ENCODE peak calls at places on chromosomes 6 and 20, in four cellular contexts. O, Q, D and M are unnamed samples.

GRCh38 chr6:56802570-56802969 is 152.3 kb upstream of the BEND6 start:
- DNase-seq in D (no peak), O (no peak), Q (peak), M (peak)

GRCh38 chr6:131858765-131859490 is 51.1 kb downstream of the ENPP1 start:
- DNase-seq in O (no peak), Q (peak), D (no peak), M (peak)

GRCh38 chr20:31815408-31816188 is 3.6 kb upstream of the MYLK2 start:
- DNase-seq in D (no peak), Q (no peak), O (no peak), M (peak)

GRCh38 chr6:47413752-47414516 is 63.7 kb upstream of the CD2AP start:
- DNase-seq in D (peak), O (peak), Q (peak), M (peak)

GRCh38 chr6:101761124-101761601 is 367.7 kb downstream of the GRIK2 start:
- DNase-seq in D (no peak), Q (peak), O (peak), M (peak)

GRCh38 chr6:157579467-157580031 is 198.6 kb downstream of the ZDHHC14 start:
- DNase-seq in O (no peak), Q (no peak), D (no peak), M (no peak)

GRCh38 chr6:100479180-100480035 is 14.7 kb upstream of the SIM1 start:
- DNase-seq in Q (no peak), O (peak), D (no peak), M (peak)

GRCh38 chr6:111267764-111268333 is 180.5 kb downstream of the SLC16A10 start:
- DNase-seq in O (no peak), Q (no peak), D (no peak), M (no peak)

GRCh38 chr6:77341058-77341986 is 122.0 kb downstream of the HTR1B start:
- DNase-seq in D (no peak), Q (no peak), O (no peak), M (peak)

GRCh38 chr6:136134751-136135150 is 115.4 kb downstream of the MTFR2 start:
- DNase-seq in D (no peak), O (no peak), Q (no peak), M (no peak)

GRCh38 chr6:130018292-130018829 is at the start of gene L3MBTL3:
- DNase-seq in D (peak), O (peak), Q (peak), M (peak)

GRCh38 chr6:155142902-155143609 is 120.8 kb upstream of the CLDN20 start:
- DNase-seq in D (no peak), Q (no peak), O (no peak), M (peak)

GRCh38 chr6:21840428-21840827 is 246.9 kb downstream of the SOX4 start:
- DNase-seq in O (no peak), D (no peak), Q (no peak), M (peak)

GRCh38 chr20:4717816-4718215 is 3.9 kb upstream of the PRND start:
- DNase-seq in D (no peak), Q (no peak), O (no peak), M (peak)

GRCh38 chr6:31791324-31792089 is 4.0 kb downstream of the VARS1 start:
- DNase-seq in O (no peak), D (peak), Q (no peak), M (peak)

GRCh38 chr6:148044261-148044731 is 298.3 kb upstream of the SASH1 start:
- DNase-seq in O (no peak), Q (peak), D (no peak), M (no peak)

GRCh38 chr6:106495014-106495413 is 134.3 kb downstream of the RTN4IP1 start:
- DNase-seq in D (no peak), Q (no peak), O (no peak), M (no peak)

GRCh38 chr6:130167655-130168054 is 55.1 kb downstream of the SAMD3 start:
- DNase-seq in D (no peak), Q (no peak), O (no peak), M (peak)

GRCh38 chr6:169999367-169999766 is 247.9 kb downstream of the ERMARD start:
- DNase-seq in O (no peak), D (no peak), Q (no peak), M (no peak)

GRCh38 chr20:49482621-49483017 is at the start of gene KCNB1:
- DNase-seq in D (no peak), O (no peak), Q (no peak), M (peak)

GRCh38 chr20:57769756-57770155 is 59.9 kb upstream of the PMEPA1 start:
- DNase-seq in D (no peak), O (no peak), Q (no peak), M (no peak)

GRCh38 chr6:39128832-39129231 is 13.8 kb upstream of the SAYSD1 start:
- DNase-seq in O (no peak), Q (no peak), D (no peak), M (peak)

GRCh38 chr6:40930555-40930954 is 108.5 kb downstream of the UNC5CL start:
- DNase-seq in D (no peak), Q (no peak), O (no peak), M (peak)

DNA sequence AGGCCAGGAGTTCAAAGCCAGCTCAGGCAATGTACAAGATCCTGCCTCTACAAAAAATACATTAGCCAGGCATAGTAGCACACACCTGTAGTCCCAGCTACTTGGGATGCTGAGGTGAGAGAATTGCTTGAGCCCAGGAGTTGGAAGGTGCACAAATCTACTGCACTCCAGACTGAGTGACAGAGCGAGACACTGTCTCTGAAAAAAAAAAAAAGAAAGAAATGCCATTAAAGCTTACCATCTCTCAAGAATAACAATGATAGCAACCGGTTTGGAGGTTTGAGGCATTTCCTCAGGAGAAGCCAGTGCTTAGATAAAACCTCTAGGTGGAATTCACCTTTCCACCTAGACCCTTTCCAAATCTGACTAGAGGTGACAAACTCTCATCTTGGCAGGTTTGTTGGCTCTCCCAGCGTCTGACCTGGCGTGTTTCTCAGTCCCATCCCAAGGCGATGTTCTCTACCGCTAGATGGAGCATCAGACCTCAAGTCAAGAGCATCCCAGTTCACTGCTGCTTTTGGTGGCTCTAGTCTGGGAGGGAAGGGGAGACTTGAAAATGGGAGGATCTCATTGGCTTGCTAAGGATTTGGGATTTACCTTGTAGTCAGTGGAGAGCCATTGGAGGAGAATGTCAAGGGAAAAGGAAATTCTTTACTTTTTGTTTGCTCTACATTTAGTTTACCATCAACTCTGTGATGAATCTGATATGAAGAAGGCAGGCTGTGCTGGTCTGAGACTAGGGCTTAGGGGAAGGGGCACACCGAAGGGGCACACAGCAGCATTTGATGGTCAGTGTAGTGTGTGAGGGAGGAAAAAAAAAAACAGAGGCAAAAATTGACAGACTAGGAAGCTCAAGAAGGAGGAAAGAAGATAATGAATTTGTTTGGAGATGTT is 67.9 kb downstream of the NCOA7 start:
- DNase-seq in Q (peak), D (peak), O (no peak), M (peak)
- TF ChIP-seq CTCF in Q (peak), D (peak), O (peak), M (peak)

DNA sequence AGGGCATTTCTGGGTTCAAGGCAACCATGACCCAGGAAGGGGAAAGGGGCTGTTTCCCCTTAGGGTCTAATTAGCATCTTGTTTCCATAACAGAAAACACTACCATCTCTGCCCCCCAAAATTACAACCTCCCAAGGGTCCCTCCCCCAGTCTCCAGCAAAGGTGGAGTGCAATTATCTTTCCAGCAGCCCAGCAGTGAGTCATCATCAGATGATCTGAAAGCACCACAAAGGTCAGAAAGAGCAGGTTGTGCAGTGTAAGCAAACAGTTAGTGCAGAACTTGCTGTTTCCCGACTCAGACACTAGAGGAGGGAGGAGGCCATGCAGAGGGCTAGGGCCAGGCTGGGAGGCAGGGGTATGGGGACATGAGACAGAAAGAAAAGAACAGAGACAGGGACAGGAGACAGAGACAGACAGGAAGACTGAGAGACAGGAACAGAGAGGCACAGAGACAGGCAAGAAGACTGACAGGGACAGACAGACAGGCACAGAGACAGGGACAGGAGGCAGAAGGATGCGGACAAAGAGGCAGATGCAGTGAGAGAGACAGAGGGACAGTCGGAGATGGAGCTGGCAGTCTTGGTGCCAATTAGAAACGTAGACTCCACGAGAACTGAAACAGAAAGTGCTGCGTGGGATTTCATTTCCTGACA is 62.5 kb downstream of the PYGB start:
- DNase-seq in O (peak), Q (peak), D (peak), M (peak)
- H3K4me3 ChIP-seq in O (no peak), Q (peak), D (peak), M (peak)

GRCh38 chr6:62891065-62891647 is 320.1 kb upstream of the FKBP1C start:
- DNase-seq in D (no peak), O (no peak), Q (no peak), M (peak)
- TF ChIP-seq CTCF in D (peak), O (peak), Q (no peak), M (peak)

GRCh38 chr6:138833819-138834539 is 38.1 kb downstream of the ECT2L start:
- DNase-seq in Q (no peak), O (no peak), D (peak), M (peak)
- H3K4me3 ChIP-seq in Q (no peak), O (no peak), D (no peak), M (no peak)

GRCh38 chr20:38804243-38804642 is 1.3 kb upstream of the PPP1R16B start:
- DNase-seq in Q (no peak), D (no peak), O (no peak), M (no peak)

GRCh38 chr20:38804682-38805501 is 605 bp upstream of the PPP1R16B start:
- DNase-seq in O (no peak), Q (no peak), D (no peak), M (no peak)

GRCh38 chr20:38805502-38805957 is at the start of gene PPP1R16B:
- DNase-seq in O (no peak), Q (no peak), D (peak), M (no peak)

GRCh38 chr20:38805958-38806854 is 709 bp downstream of the PPP1R16B start:
- DNase-seq in D (no peak), Q (no peak), O (no peak), M (no peak)

DNA sequence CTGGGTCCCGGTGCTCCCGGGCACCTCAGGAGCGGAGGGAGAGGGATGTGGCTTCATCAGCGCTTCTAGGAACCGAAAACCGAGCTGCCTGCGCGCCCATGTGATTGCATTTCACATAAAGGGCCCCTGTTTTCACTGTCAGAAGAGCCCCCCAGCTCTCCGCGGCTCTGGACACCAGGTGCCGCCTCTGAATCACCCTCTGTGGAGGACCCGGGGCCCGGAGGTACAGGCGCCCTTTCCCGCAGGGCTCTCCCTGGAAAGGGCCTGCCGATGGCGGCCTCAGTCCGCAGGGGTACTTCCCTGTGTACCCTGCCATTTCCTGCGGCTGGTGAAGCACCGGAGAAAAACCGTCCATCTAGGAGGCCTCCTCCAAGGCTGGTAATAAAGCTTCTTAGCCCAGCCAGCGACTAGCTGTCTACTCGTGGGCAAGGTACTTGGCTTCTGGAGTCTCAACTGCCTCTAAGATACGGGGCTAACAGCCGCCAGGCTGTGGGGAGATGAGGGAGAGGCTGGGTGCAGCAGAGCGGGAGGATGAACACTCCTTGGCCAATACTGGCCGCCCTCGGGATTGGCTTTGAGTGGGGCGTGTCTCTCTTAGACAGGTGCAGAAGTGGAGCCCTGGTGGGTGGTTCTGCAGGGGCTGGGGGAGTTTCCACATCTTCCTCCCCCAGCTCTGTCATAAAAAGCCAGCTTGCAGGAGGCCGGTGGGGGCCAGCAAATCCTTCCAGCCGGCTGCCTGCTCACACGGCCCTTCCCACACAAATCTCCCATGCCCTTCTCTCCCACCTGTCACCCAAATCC is 1.6 kb downstream of the PPP1R16B start:
- DNase-seq in D (peak), O (no peak), Q (no peak), M (no peak)
- TF ChIP-seq CTCF in D (no peak), O (no peak), Q (no peak), M (no peak)